ENCODE peak calls at places on chromosomes 16 and 17, in ten cellular contexts. F is stimulated activated CD4-positive, alpha-beta T cell treated with anti-CD3 and anti-CD28 coated beads, Interleukin-4, amount 100 ng/mL, for 48 hours; S is hypothalamus; R is activated effector memory CD4-positive, alpha-beta T cell treated with anti-CD3 and anti-CD28 coated beads, Interleukin-2, amount 50 U/mL, for 16 hours; T is activated naive CD4-positive, alpha-beta T cell; L is activated T-cell treated with anti-CD3 and anti-CD28 coated beads for 1 hour; V is dermis blood vessel endothelial cell; J is activated B cell treated with CpG ODN at 0.5 μM for 24 hours; U is fibroblast of lung; E is GM04503. H is an unnamed sample.

GRCh38 chr17:65495255-65496060 is 66.0 kb downstream of the AXIN2 start:
- DNase-seq in F (no peak), S (no peak), R (peak), T (no peak), L (no peak), V (no peak), J (no peak), U (peak), E (no peak), H (no peak)

GRCh38 chr16:23823475-23824407 is 12.0 kb upstream of the PRKCB start:
- DNase-seq in F (no peak), S (no peak), R (no peak), T (no peak), L (no peak), V (no peak), J (no peak), U (no peak), E (no peak), H (no peak)

GRCh38 chr16:57617604-57618111 is 10.8 kb upstream of the ADGRG1 start:
- DNase-seq in F (no peak), S (no peak), R (peak), T (no peak), L (no peak), V (no peak), J (no peak), U (no peak), E (no peak), H (no peak)

GRCh38 chr17:6187836-6188235 is 117.7 kb downstream of the WSCD1 start:
- DNase-seq in F (no peak), S (no peak), R (no peak), T (no peak), L (no peak), V (no peak), J (no peak), U (peak), E (no peak), H (no peak)

GRCh38 chr17:68642118-68642412 is 40.9 kb upstream of the FAM20A start:
- DNase-seq in F (no peak), S (no peak), R (no peak), T (no peak), L (no peak), V (no peak), J (no peak), U (no peak), E (no peak), H (no peak)

GRCh38 chr17:64306850-64307463 is 43.9 kb upstream of the TEX2 start:
- DNase-seq in F (peak), S (peak), R (peak), T (peak), L (peak), V (peak), J (peak), U (peak), E (no peak), H (peak)

GRCh38 chr17:2427910-2428309 is 27.1 kb upstream of the MNT start:
- DNase-seq in F (no peak), S (no peak), R (no peak), T (no peak), L (no peak), V (no peak), J (no peak), U (no peak), E (no peak), H (no peak)

GRCh38 chr17:77801545-77802332 is 156.8 kb upstream of the TNRC6C start:
- DNase-seq in F (no peak), S (no peak), R (no peak), T (no peak), L (no peak), V (no peak), J (no peak), U (no peak), E (no peak), H (peak)

GRCh38 chr16:17469011-17469741 is 1.6 kb downstream of the XYLT1 start:
- DNase-seq in F (no peak), S (no peak), R (no peak), T (no peak), L (no peak), V (no peak), J (no peak), U (peak), E (peak), H (no peak)